ENCODE peak calls at places on chromosomes 16 and 17, in eight cellular contexts. One of them, this sample, is unnamed.

GRCh38 chr16:87471278-87472141 is 21.3 kb downstream of the ZCCHC14 start:
- DNase-seq in epithelial cell of esophagus: no peak
- DNase-seq in IMR-90: no peak
- DNase-seq in neural progenitor cell: peak
- DNase-seq in left lung: no peak
- DNase-seq in astrocyte of the spinal cord: no peak
- DNase-seq in H9: no peak
- DNase-seq in AG09319: no peak
- DNase-seq in this sample: no peak

GRCh38 chr17:82915010-82915696 is 75.3 kb upstream of the ZNF750 start:
- DNase-seq in epithelial cell of esophagus: no peak
- DNase-seq in IMR-90: no peak
- DNase-seq in neural progenitor cell: no peak
- DNase-seq in left lung: no peak
- DNase-seq in astrocyte of the spinal cord: no peak
- DNase-seq in H9: peak
- DNase-seq in AG09319: no peak
- DNase-seq in this sample: no peak

GRCh38 chr17:12974319-12974661 is 43.5 kb downstream of the ELAC2 start:
- DNase-seq in epithelial cell of esophagus: no peak
- DNase-seq in IMR-90: no peak
- DNase-seq in neural progenitor cell: no peak
- DNase-seq in left lung: no peak
- DNase-seq in astrocyte of the spinal cord: no peak
- DNase-seq in H9: no peak
- DNase-seq in AG09319: no peak
- DNase-seq in this sample: no peak

GRCh38 chr16:2331199-2331931 is 9.2 kb downstream of the ABCA3 start:
- DNase-seq in epithelial cell of esophagus: no peak
- DNase-seq in IMR-90: no peak
- DNase-seq in neural progenitor cell: no peak
- DNase-seq in left lung: peak
- DNase-seq in astrocyte of the spinal cord: no peak
- DNase-seq in H9: no peak
- DNase-seq in AG09319: no peak
- DNase-seq in this sample: no peak

GRCh38 chr17:65763786-65764185 is 202.3 kb upstream of the AXIN2 start:
- DNase-seq in epithelial cell of esophagus: no peak
- DNase-seq in IMR-90: no peak
- DNase-seq in neural progenitor cell: no peak
- DNase-seq in left lung: no peak
- DNase-seq in astrocyte of the spinal cord: no peak
- DNase-seq in H9: no peak
- DNase-seq in AG09319: no peak
- DNase-seq in this sample: no peak

GRCh38 chr16:80122155-80122554 is 418.6 kb upstream of the DYNLRB2 start:
- DNase-seq in epithelial cell of esophagus: no peak
- DNase-seq in IMR-90: no peak
- DNase-seq in neural progenitor cell: no peak
- DNase-seq in left lung: peak
- DNase-seq in astrocyte of the spinal cord: no peak
- DNase-seq in H9: no peak
- DNase-seq in AG09319: peak
- DNase-seq in this sample: no peak

GRCh38 chr17:27256225-27257030 is 37.5 kb upstream of the WSB1 start:
- DNase-seq in epithelial cell of esophagus: no peak
- DNase-seq in IMR-90: peak
- DNase-seq in neural progenitor cell: no peak
- DNase-seq in left lung: no peak
- DNase-seq in astrocyte of the spinal cord: peak
- DNase-seq in H9: no peak
- DNase-seq in AG09319: peak
- DNase-seq in this sample: peak

GRCh38 chr16:3608069-3608468 is 3.3 kb downstream of the SLX4 start:
- DNase-seq in epithelial cell of esophagus: no peak
- DNase-seq in IMR-90: no peak
- DNase-seq in neural progenitor cell: no peak
- DNase-seq in left lung: no peak
- DNase-seq in astrocyte of the spinal cord: no peak
- DNase-seq in H9: no peak
- DNase-seq in AG09319: no peak
- DNase-seq in this sample: no peak

GRCh38 chr16:48347980-48348379 is 37.2 kb downstream of the SIAH1 start:
- DNase-seq in epithelial cell of esophagus: no peak
- DNase-seq in IMR-90: no peak
- DNase-seq in neural progenitor cell: no peak
- DNase-seq in left lung: no peak
- DNase-seq in astrocyte of the spinal cord: no peak
- DNase-seq in H9: no peak
- DNase-seq in AG09319: no peak
- DNase-seq in this sample: no peak

GRCh38 chr16:26697826-26698225 is 368.9 kb upstream of the C16orf82 start:
- DNase-seq in epithelial cell of esophagus: no peak
- DNase-seq in IMR-90: no peak
- DNase-seq in neural progenitor cell: no peak
- DNase-seq in left lung: no peak
- DNase-seq in astrocyte of the spinal cord: no peak
- DNase-seq in H9: peak
- DNase-seq in AG09319: no peak
- DNase-seq in this sample: no peak

DNA sequence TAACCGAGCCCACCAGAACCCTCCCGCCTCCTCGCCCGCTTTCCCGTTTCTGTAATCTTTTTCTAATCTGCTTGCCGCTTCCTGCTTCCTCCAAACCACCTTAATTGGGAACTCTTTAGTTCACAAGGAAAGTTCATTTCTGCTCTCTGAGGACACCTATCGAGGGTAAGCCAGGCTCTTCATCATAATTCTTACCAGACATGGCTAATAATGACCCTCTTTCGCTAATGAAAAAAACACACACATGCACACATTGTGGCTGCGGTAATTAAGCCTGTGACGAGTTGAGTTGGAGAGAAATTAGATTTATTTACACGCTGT is 100.7 kb downstream of the ZNF423 start:
- DNase-seq in epithelial cell of esophagus: no peak
- DNase-seq in IMR-90: peak
- DNase-seq in neural progenitor cell: peak
- DNase-seq in left lung: no peak
- DNase-seq in astrocyte of the spinal cord: peak
- DNase-seq in H9: no peak
- DNase-seq in AG09319: peak
- DNase-seq in this sample: no peak
- TF ChIP-seq CTCF in epithelial cell of esophagus: no peak
- TF ChIP-seq CTCF in IMR-90: peak
- TF ChIP-seq CTCF in neural progenitor cell: peak
- TF ChIP-seq CTCF in left lung: peak
- TF ChIP-seq CTCF in astrocyte of the spinal cord: peak
- TF ChIP-seq CTCF in H9: peak
- TF ChIP-seq CTCF in AG09319: peak
- TF ChIP-seq CTCF in this sample: peak

DNA sequence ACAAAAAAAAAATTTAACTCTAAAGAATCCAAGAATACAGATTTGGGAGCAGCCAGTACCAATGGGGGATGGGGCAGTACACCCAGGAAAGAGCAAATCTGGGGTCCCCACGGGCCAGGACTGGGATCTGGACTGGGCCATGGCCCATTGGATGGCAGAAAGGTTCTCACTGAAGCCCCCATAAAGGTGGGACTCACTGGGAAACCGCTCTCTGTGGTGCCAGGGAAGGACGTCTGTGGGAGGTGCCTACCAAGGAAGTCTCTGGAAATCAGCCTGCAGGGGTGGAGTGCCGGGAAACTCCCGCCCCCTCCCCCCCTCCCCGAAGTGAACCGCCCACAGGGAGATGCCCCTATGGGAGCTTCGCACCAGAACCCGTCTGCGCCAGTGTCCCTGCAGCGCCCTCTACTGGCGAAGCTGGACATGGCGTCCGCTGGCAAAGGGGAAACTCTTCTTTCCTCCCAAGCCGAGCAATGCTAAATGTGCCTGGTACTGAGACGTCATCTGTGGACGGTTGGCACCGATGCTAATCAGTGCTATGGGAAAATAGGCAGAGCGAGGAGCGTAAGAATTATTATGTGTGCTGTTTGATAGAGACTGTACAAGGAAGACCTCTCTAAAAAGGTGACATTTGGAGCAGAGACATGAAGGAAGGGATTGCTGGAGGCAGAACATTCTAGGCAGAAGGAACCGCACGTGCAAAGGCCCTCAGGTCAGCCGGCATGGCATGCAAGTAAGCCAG is 671.1 kb downstream of the WWOX start:
- DNase-seq in epithelial cell of esophagus: peak
- DNase-seq in IMR-90: no peak
- DNase-seq in neural progenitor cell: peak
- DNase-seq in left lung: peak
- DNase-seq in astrocyte of the spinal cord: no peak
- DNase-seq in H9: peak
- DNase-seq in AG09319: no peak
- DNase-seq in this sample: no peak
- TF ChIP-seq CTCF in epithelial cell of esophagus: peak
- TF ChIP-seq CTCF in IMR-90: no peak
- TF ChIP-seq CTCF in neural progenitor cell: peak
- TF ChIP-seq CTCF in left lung: peak
- TF ChIP-seq CTCF in astrocyte of the spinal cord: peak
- TF ChIP-seq CTCF in H9: peak
- TF ChIP-seq CTCF in AG09319: peak
- TF ChIP-seq CTCF in this sample: peak

GRCh38 chr17:7176107-7176851 is 2.9 kb downstream of the ASGR1 start:
- DNase-seq in epithelial cell of esophagus: no peak
- DNase-seq in IMR-90: no peak
- DNase-seq in neural progenitor cell: no peak
- DNase-seq in left lung: no peak
- DNase-seq in astrocyte of the spinal cord: no peak
- DNase-seq in H9: no peak
- DNase-seq in AG09319: no peak
- DNase-seq in this sample: no peak

GRCh38 chr17:7176870-7177209 is 2.3 kb downstream of the ASGR1 start:
- DNase-seq in epithelial cell of esophagus: no peak
- DNase-seq in IMR-90: no peak
- DNase-seq in neural progenitor cell: peak
- DNase-seq in left lung: no peak
- DNase-seq in astrocyte of the spinal cord: no peak
- DNase-seq in H9: peak
- DNase-seq in AG09319: no peak
- DNase-seq in this sample: no peak

GRCh38 chr17:7174603-7175362 is 4.4 kb downstream of the ASGR1 start:
- DNase-seq in epithelial cell of esophagus: no peak
- DNase-seq in IMR-90: no peak
- DNase-seq in neural progenitor cell: no peak
- DNase-seq in left lung: no peak
- DNase-seq in astrocyte of the spinal cord: no peak
- DNase-seq in H9: no peak
- DNase-seq in AG09319: no peak
- DNase-seq in this sample: no peak

GRCh38 chr17:7175363-7175733 is 3.8 kb downstream of the ASGR1 start:
- DNase-seq in epithelial cell of esophagus: no peak
- DNase-seq in IMR-90: no peak
- DNase-seq in neural progenitor cell: no peak
- DNase-seq in left lung: no peak
- DNase-seq in astrocyte of the spinal cord: no peak
- DNase-seq in H9: no peak
- DNase-seq in AG09319: no peak
- DNase-seq in this sample: no peak

DNA sequence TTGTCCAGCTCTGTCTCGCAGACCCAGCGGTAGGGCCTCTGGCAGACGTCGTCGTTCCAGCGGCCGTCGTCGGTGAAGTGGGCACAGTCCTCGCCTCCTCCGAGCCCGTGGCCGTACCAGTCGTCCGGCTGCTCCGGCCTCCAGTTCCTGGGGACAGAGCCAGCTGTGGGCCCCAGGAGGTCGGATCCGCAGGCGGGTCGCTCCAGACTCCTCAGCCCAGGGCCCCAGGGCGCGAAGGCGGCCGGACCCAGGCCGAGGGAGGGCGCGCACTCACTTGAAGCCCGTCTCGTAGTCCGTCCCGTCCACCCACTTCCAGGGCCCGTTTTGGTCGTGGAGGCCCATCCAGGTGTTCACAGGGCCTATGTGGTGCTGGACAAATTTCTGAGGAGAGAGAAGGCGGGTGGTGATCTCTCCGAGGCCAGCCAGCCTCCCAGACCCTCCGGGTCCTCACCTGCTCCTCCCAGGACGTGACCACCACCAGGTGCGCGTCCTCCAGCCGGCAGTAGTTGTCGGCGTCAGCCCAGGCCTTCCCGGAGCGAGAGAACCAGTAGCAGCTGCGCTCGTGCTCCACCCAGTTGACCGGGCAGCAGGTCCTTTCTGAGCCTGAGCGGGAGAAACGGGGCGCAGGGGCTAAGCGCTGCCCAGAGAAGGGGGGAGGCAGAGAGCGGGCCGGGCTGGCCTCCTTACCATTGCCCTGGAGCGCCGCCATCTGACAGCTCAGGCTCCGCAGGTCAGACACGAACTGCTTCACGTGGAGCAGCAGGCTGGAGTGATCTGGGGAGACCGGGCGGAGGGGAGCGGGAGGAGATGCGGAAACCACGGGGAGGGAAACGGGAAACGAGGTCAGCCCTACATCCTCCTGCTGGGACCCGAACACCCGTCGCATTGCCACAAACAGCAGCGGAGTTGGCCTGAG is 5.2 kb downstream of the ASGR1 start:
- DNase-seq in epithelial cell of esophagus: peak
- DNase-seq in IMR-90: no peak
- DNase-seq in neural progenitor cell: peak
- DNase-seq in left lung: peak
- DNase-seq in astrocyte of the spinal cord: peak
- DNase-seq in H9: peak
- DNase-seq in AG09319: no peak
- DNase-seq in this sample: no peak
- TF ChIP-seq CTCF in epithelial cell of esophagus: peak
- TF ChIP-seq CTCF in IMR-90: no peak
- TF ChIP-seq CTCF in neural progenitor cell: peak
- TF ChIP-seq CTCF in left lung: peak
- TF ChIP-seq CTCF in astrocyte of the spinal cord: no peak
- TF ChIP-seq CTCF in H9: peak
- TF ChIP-seq CTCF in AG09319: no peak
- TF ChIP-seq CTCF in this sample: no peak

GRCh38 chr16:9123871-9124270 is 32.4 kb downstream of the HAPSTR1 start:
- DNase-seq in epithelial cell of esophagus: peak
- DNase-seq in IMR-90: no peak
- DNase-seq in neural progenitor cell: no peak
- DNase-seq in left lung: peak
- DNase-seq in astrocyte of the spinal cord: no peak
- DNase-seq in H9: no peak
- DNase-seq in AG09319: no peak
- DNase-seq in this sample: no peak

GRCh38 chr16:9126609-9127008 is 35.2 kb downstream of the HAPSTR1 start:
- DNase-seq in epithelial cell of esophagus: no peak
- DNase-seq in IMR-90: no peak
- DNase-seq in neural progenitor cell: no peak
- DNase-seq in left lung: no peak
- DNase-seq in astrocyte of the spinal cord: no peak
- DNase-seq in H9: no peak
- DNase-seq in AG09319: no peak
- DNase-seq in this sample: no peak

GRCh38 chr16:9124444-9124843 is 33.0 kb downstream of the HAPSTR1 start:
- DNase-seq in epithelial cell of esophagus: no peak
- DNase-seq in IMR-90: no peak
- DNase-seq in neural progenitor cell: no peak
- DNase-seq in left lung: no peak
- DNase-seq in astrocyte of the spinal cord: no peak
- DNase-seq in H9: no peak
- DNase-seq in AG09319: no peak
- DNase-seq in this sample: no peak

GRCh38 chr16:9125658-9126492 is 34.4 kb downstream of the HAPSTR1 start:
- DNase-seq in epithelial cell of esophagus: no peak
- DNase-seq in IMR-90: no peak
- DNase-seq in neural progenitor cell: no peak
- DNase-seq in left lung: no peak
- DNase-seq in astrocyte of the spinal cord: no peak
- DNase-seq in H9: no peak
- DNase-seq in AG09319: no peak
- DNase-seq in this sample: no peak

GRCh38 chr16:9124908-9125584 is 33.6 kb downstream of the HAPSTR1 start:
- DNase-seq in epithelial cell of esophagus: no peak
- DNase-seq in IMR-90: no peak
- DNase-seq in neural progenitor cell: no peak
- DNase-seq in left lung: no peak
- DNase-seq in astrocyte of the spinal cord: no peak
- DNase-seq in H9: peak
- DNase-seq in AG09319: no peak
- DNase-seq in this sample: no peak
- TF ChIP-seq CTCF in epithelial cell of esophagus: no peak
- TF ChIP-seq CTCF in IMR-90: no peak
- TF ChIP-seq CTCF in neural progenitor cell: no peak
- TF ChIP-seq CTCF in left lung: no peak
- TF ChIP-seq CTCF in astrocyte of the spinal cord: no peak
- TF ChIP-seq CTCF in H9: peak
- TF ChIP-seq CTCF in AG09319: no peak
- TF ChIP-seq CTCF in this sample: no peak

This sample was measured in HFFc6.